ENCODE peak calls at places on chromosomes 12 and 14, in ten cellular contexts. One of them, this sample, is unnamed.

GRCh38 chr12:12376636-12377448 is 20.0 kb downstream of the BORCS5 start:
- DNase-seq in NCI-H2171 treated with DMSO at 0.1 percent for 48 hours: peak
- DNase-seq in omental fat pad: no peak
- DNase-seq in HEK293T: peak
- DNase-seq in left cardiac atrium: no peak
- DNase-seq in astrocyte of the spinal cord: peak
- DNase-seq in NCI-H748 treated with DMSO at 0.1 percent for 48 hours: peak
- DNase-seq in bronchial epithelial cell: peak
- DNase-seq in globus pallidus: peak
- DNase-seq in GM04504: no peak
- DNase-seq in this sample: peak

GRCh38 chr12:63445266-63445665 is 223.0 kb downstream of the DPY19L2 start:
- DNase-seq in astrocyte of the spinal cord: no peak
- DNase-seq in GM04504: no peak
- DNase-seq in left cardiac atrium: no peak
- DNase-seq in NCI-H748 treated with DMSO at 0.1 percent for 48 hours: no peak
- DNase-seq in NCI-H2171 treated with DMSO at 0.1 percent for 48 hours: no peak
- DNase-seq in globus pallidus: no peak
- DNase-seq in bronchial epithelial cell: no peak
- DNase-seq in omental fat pad: no peak
- DNase-seq in HEK293T: no peak
- DNase-seq in this sample: no peak

GRCh38 chr14:38951451-38951850 is 151.6 kb downstream of the SEC23A start:
- DNase-seq in omental fat pad: no peak
- DNase-seq in astrocyte of the spinal cord: peak
- DNase-seq in globus pallidus: no peak
- DNase-seq in GM04504: peak
- DNase-seq in left cardiac atrium: no peak
- DNase-seq in HEK293T: no peak
- DNase-seq in NCI-H748 treated with DMSO at 0.1 percent for 48 hours: no peak
- DNase-seq in bronchial epithelial cell: peak
- DNase-seq in NCI-H2171 treated with DMSO at 0.1 percent for 48 hours: no peak
- DNase-seq in this sample: no peak

GRCh38 chr14:55438066-55438683 is 2.2 kb downstream of the TBPL2 start:
- DNase-seq in globus pallidus: no peak
- DNase-seq in NCI-H2171 treated with DMSO at 0.1 percent for 48 hours: peak
- DNase-seq in omental fat pad: no peak
- DNase-seq in left cardiac atrium: no peak
- DNase-seq in NCI-H748 treated with DMSO at 0.1 percent for 48 hours: peak
- DNase-seq in bronchial epithelial cell: peak
- DNase-seq in GM04504: no peak
- DNase-seq in astrocyte of the spinal cord: peak
- DNase-seq in HEK293T: peak
- DNase-seq in this sample: peak

GRCh38 chr12:45944771-45945170 is 45.6 kb downstream of the SCAF11 start:
- DNase-seq in NCI-H2171 treated with DMSO at 0.1 percent for 48 hours: no peak
- DNase-seq in omental fat pad: no peak
- DNase-seq in HEK293T: no peak
- DNase-seq in globus pallidus: no peak
- DNase-seq in GM04504: no peak
- DNase-seq in bronchial epithelial cell: no peak
- DNase-seq in astrocyte of the spinal cord: no peak
- DNase-seq in left cardiac atrium: no peak
- DNase-seq in NCI-H748 treated with DMSO at 0.1 percent for 48 hours: no peak
- DNase-seq in this sample: no peak

GRCh38 chr12:29241821-29242591 is 92.9 kb downstream of the FAR2 start:
- DNase-seq in NCI-H2171 treated with DMSO at 0.1 percent for 48 hours: peak
- DNase-seq in left cardiac atrium: peak
- DNase-seq in bronchial epithelial cell: peak
- DNase-seq in GM04504: peak
- DNase-seq in NCI-H748 treated with DMSO at 0.1 percent for 48 hours: no peak
- DNase-seq in HEK293T: peak
- DNase-seq in globus pallidus: peak
- DNase-seq in omental fat pad: no peak
- DNase-seq in astrocyte of the spinal cord: peak
- DNase-seq in this sample: peak

GRCh38 chr12:68469136-68469535 is 137.0 kb upstream of the MDM1 start:
- DNase-seq in left cardiac atrium: no peak
- DNase-seq in HEK293T: no peak
- DNase-seq in GM04504: no peak
- DNase-seq in globus pallidus: no peak
- DNase-seq in NCI-H2171 treated with DMSO at 0.1 percent for 48 hours: no peak
- DNase-seq in NCI-H748 treated with DMSO at 0.1 percent for 48 hours: no peak
- DNase-seq in bronchial epithelial cell: no peak
- DNase-seq in omental fat pad: no peak
- DNase-seq in astrocyte of the spinal cord: no peak
- DNase-seq in this sample: no peak

GRCh38 chr12:90682398-90682797 is 272.6 kb downstream of the CCER1 start:
- DNase-seq in left cardiac atrium: no peak
- DNase-seq in omental fat pad: no peak
- DNase-seq in NCI-H748 treated with DMSO at 0.1 percent for 48 hours: no peak
- DNase-seq in HEK293T: no peak
- DNase-seq in astrocyte of the spinal cord: peak
- DNase-seq in GM04504: no peak
- DNase-seq in NCI-H2171 treated with DMSO at 0.1 percent for 48 hours: no peak
- DNase-seq in globus pallidus: no peak
- DNase-seq in bronchial epithelial cell: no peak
- DNase-seq in this sample: no peak

GRCh38 chr14:104283197-104284106 is 145.1 kb downstream of the KIF26A start:
- DNase-seq in left cardiac atrium: peak
- DNase-seq in HEK293T: no peak
- DNase-seq in GM04504: no peak
- DNase-seq in NCI-H2171 treated with DMSO at 0.1 percent for 48 hours: peak
- DNase-seq in bronchial epithelial cell: no peak
- DNase-seq in astrocyte of the spinal cord: no peak
- DNase-seq in omental fat pad: no peak
- DNase-seq in globus pallidus: no peak
- DNase-seq in NCI-H748 treated with DMSO at 0.1 percent for 48 hours: peak
- DNase-seq in this sample: peak

GRCh38 chr14:67773844-67774377 is 42.5 kb downstream of the ZFYVE26 start:
- DNase-seq in astrocyte of the spinal cord: no peak
- DNase-seq in globus pallidus: no peak
- DNase-seq in NCI-H2171 treated with DMSO at 0.1 percent for 48 hours: no peak
- DNase-seq in left cardiac atrium: no peak
- DNase-seq in GM04504: no peak
- DNase-seq in NCI-H748 treated with DMSO at 0.1 percent for 48 hours: no peak
- DNase-seq in omental fat pad: no peak
- DNase-seq in HEK293T: no peak
- DNase-seq in bronchial epithelial cell: peak
- DNase-seq in this sample: no peak

GRCh38 chr12:14773685-14774073 is 29.6 kb downstream of the WBP11 start:
- DNase-seq in left cardiac atrium: peak
- DNase-seq in NCI-H748 treated with DMSO at 0.1 percent for 48 hours: no peak
- DNase-seq in NCI-H2171 treated with DMSO at 0.1 percent for 48 hours: no peak
- DNase-seq in astrocyte of the spinal cord: no peak
- DNase-seq in HEK293T: no peak
- DNase-seq in omental fat pad: no peak
- DNase-seq in globus pallidus: no peak
- DNase-seq in bronchial epithelial cell: no peak
- DNase-seq in GM04504: no peak
- DNase-seq in this sample: no peak

GRCh38 chr12:122886161-122886560 is 9.8 kb downstream of the VPS37B start:
- DNase-seq in astrocyte of the spinal cord: no peak
- DNase-seq in GM04504: no peak
- DNase-seq in bronchial epithelial cell: no peak
- DNase-seq in globus pallidus: no peak
- DNase-seq in HEK293T: no peak
- DNase-seq in left cardiac atrium: no peak
- DNase-seq in NCI-H748 treated with DMSO at 0.1 percent for 48 hours: no peak
- DNase-seq in NCI-H2171 treated with DMSO at 0.1 percent for 48 hours: no peak
- DNase-seq in omental fat pad: no peak
- DNase-seq in this sample: no peak

GRCh38 chr14:69715725-69716482 is 51.0 kb upstream of the SRSF5 start:
- DNase-seq in left cardiac atrium: peak
- DNase-seq in GM04504: peak
- DNase-seq in omental fat pad: peak
- DNase-seq in HEK293T: no peak
- DNase-seq in bronchial epithelial cell: peak
- DNase-seq in astrocyte of the spinal cord: peak
- DNase-seq in globus pallidus: peak
- DNase-seq in NCI-H2171 treated with DMSO at 0.1 percent for 48 hours: peak
- DNase-seq in NCI-H748 treated with DMSO at 0.1 percent for 48 hours: peak
- DNase-seq in this sample: peak

GRCh38 chr14:36171607-36172006 is 4.9 kb downstream of the PTCSC3 start:
- DNase-seq in left cardiac atrium: no peak
- DNase-seq in HEK293T: no peak
- DNase-seq in bronchial epithelial cell: no peak
- DNase-seq in GM04504: no peak
- DNase-seq in astrocyte of the spinal cord: no peak
- DNase-seq in NCI-H2171 treated with DMSO at 0.1 percent for 48 hours: no peak
- DNase-seq in globus pallidus: no peak
- DNase-seq in omental fat pad: no peak
- DNase-seq in NCI-H748 treated with DMSO at 0.1 percent for 48 hours: no peak
- DNase-seq in this sample: no peak

GRCh38 chr12:89529738-89530137 is 3.9 kb upstream of the POC1B start:
- DNase-seq in NCI-H2171 treated with DMSO at 0.1 percent for 48 hours: peak
- DNase-seq in left cardiac atrium: no peak
- DNase-seq in omental fat pad: no peak
- DNase-seq in NCI-H748 treated with DMSO at 0.1 percent for 48 hours: peak
- DNase-seq in HEK293T: peak
- DNase-seq in GM04504: no peak
- DNase-seq in astrocyte of the spinal cord: peak
- DNase-seq in bronchial epithelial cell: peak
- DNase-seq in globus pallidus: peak
- DNase-seq in this sample: peak

GRCh38 chr12:27966870-27967269 is 5.7 kb downstream of the PTHLH start:
- DNase-seq in HEK293T: no peak
- DNase-seq in NCI-H748 treated with DMSO at 0.1 percent for 48 hours: no peak
- DNase-seq in left cardiac atrium: no peak
- DNase-seq in globus pallidus: no peak
- DNase-seq in omental fat pad: no peak
- DNase-seq in GM04504: peak
- DNase-seq in bronchial epithelial cell: peak
- DNase-seq in astrocyte of the spinal cord: peak
- DNase-seq in NCI-H2171 treated with DMSO at 0.1 percent for 48 hours: no peak
- DNase-seq in this sample: no peak

GRCh38 chr12:110185626-110186025 is 61.5 kb downstream of the IFT81 start:
- DNase-seq in astrocyte of the spinal cord: no peak
- DNase-seq in omental fat pad: no peak
- DNase-seq in bronchial epithelial cell: no peak
- DNase-seq in NCI-H748 treated with DMSO at 0.1 percent for 48 hours: no peak
- DNase-seq in HEK293T: no peak
- DNase-seq in NCI-H2171 treated with DMSO at 0.1 percent for 48 hours: no peak
- DNase-seq in globus pallidus: no peak
- DNase-seq in GM04504: no peak
- DNase-seq in left cardiac atrium: no peak
- DNase-seq in this sample: no peak

GRCh38 chr12:130482448-130482847 is 144.8 kb downstream of the PIWIL1 start:
- DNase-seq in omental fat pad: no peak
- DNase-seq in left cardiac atrium: no peak
- DNase-seq in NCI-H2171 treated with DMSO at 0.1 percent for 48 hours: peak
- DNase-seq in astrocyte of the spinal cord: no peak
- DNase-seq in globus pallidus: no peak
- DNase-seq in NCI-H748 treated with DMSO at 0.1 percent for 48 hours: no peak
- DNase-seq in GM04504: no peak
- DNase-seq in bronchial epithelial cell: no peak
- DNase-seq in HEK293T: no peak
- DNase-seq in this sample: no peak

GRCh38 chr12:63410197-63410596 is 258.1 kb downstream of the DPY19L2 start:
- DNase-seq in astrocyte of the spinal cord: no peak
- DNase-seq in globus pallidus: no peak
- DNase-seq in NCI-H748 treated with DMSO at 0.1 percent for 48 hours: no peak
- DNase-seq in HEK293T: no peak
- DNase-seq in bronchial epithelial cell: no peak
- DNase-seq in GM04504: no peak
- DNase-seq in left cardiac atrium: no peak
- DNase-seq in omental fat pad: no peak
- DNase-seq in NCI-H2171 treated with DMSO at 0.1 percent for 48 hours: no peak
- DNase-seq in this sample: no peak

GRCh38 chr14:104694991-104695659 is 5.7 kb downstream of the INF2 start:
- DNase-seq in HEK293T: no peak
- DNase-seq in left cardiac atrium: no peak
- DNase-seq in NCI-H2171 treated with DMSO at 0.1 percent for 48 hours: no peak
- DNase-seq in NCI-H748 treated with DMSO at 0.1 percent for 48 hours: no peak
- DNase-seq in GM04504: no peak
- DNase-seq in bronchial epithelial cell: no peak
- DNase-seq in omental fat pad: no peak
- DNase-seq in astrocyte of the spinal cord: peak
- DNase-seq in globus pallidus: no peak
- DNase-seq in this sample: no peak

GRCh38 chr12:116636636-116637519 is 77.7 kb downstream of the MAP1LC3B2 start:
- DNase-seq in NCI-H748 treated with DMSO at 0.1 percent for 48 hours: peak
- DNase-seq in astrocyte of the spinal cord: no peak
- DNase-seq in GM04504: no peak
- DNase-seq in bronchial epithelial cell: no peak
- DNase-seq in HEK293T: no peak
- DNase-seq in globus pallidus: no peak
- DNase-seq in NCI-H2171 treated with DMSO at 0.1 percent for 48 hours: no peak
- DNase-seq in left cardiac atrium: no peak
- DNase-seq in omental fat pad: no peak
- DNase-seq in this sample: no peak

GRCh38 chr12:63068857-63069442 is 82.1 kb downstream of the AVPR1A start:
- DNase-seq in astrocyte of the spinal cord: peak
- DNase-seq in bronchial epithelial cell: peak
- DNase-seq in GM04504: no peak
- DNase-seq in globus pallidus: peak
- DNase-seq in left cardiac atrium: no peak
- DNase-seq in NCI-H748 treated with DMSO at 0.1 percent for 48 hours: peak
- DNase-seq in HEK293T: peak
- DNase-seq in NCI-H2171 treated with DMSO at 0.1 percent for 48 hours: peak
- DNase-seq in omental fat pad: no peak
- DNase-seq in this sample: peak

GRCh38 chr12:18261906-18262305 is 588 bp downstream of the PIK3C2G start:
- DNase-seq in NCI-H2171 treated with DMSO at 0.1 percent for 48 hours: no peak
- DNase-seq in astrocyte of the spinal cord: no peak
- DNase-seq in omental fat pad: no peak
- DNase-seq in HEK293T: no peak
- DNase-seq in left cardiac atrium: no peak
- DNase-seq in bronchial epithelial cell: no peak
- DNase-seq in GM04504: no peak
- DNase-seq in globus pallidus: no peak
- DNase-seq in NCI-H748 treated with DMSO at 0.1 percent for 48 hours: no peak
- DNase-seq in this sample: no peak

GRCh38 chr14:65500075-65500474 is 87.5 kb downstream of the FUT8 start:
- DNase-seq in NCI-H748 treated with DMSO at 0.1 percent for 48 hours: no peak
- DNase-seq in bronchial epithelial cell: no peak
- DNase-seq in GM04504: no peak
- DNase-seq in HEK293T: no peak
- DNase-seq in globus pallidus: no peak
- DNase-seq in left cardiac atrium: no peak
- DNase-seq in omental fat pad: no peak
- DNase-seq in NCI-H2171 treated with DMSO at 0.1 percent for 48 hours: no peak
- DNase-seq in astrocyte of the spinal cord: no peak
- DNase-seq in this sample: no peak

GRCh38 chr12:5868585-5869295 is 76.3 kb downstream of the ANO2 start:
- DNase-seq in NCI-H2171 treated with DMSO at 0.1 percent for 48 hours: no peak
- DNase-seq in HEK293T: no peak
- DNase-seq in bronchial epithelial cell: no peak
- DNase-seq in omental fat pad: no peak
- DNase-seq in NCI-H748 treated with DMSO at 0.1 percent for 48 hours: no peak
- DNase-seq in globus pallidus: no peak
- DNase-seq in astrocyte of the spinal cord: no peak
- DNase-seq in left cardiac atrium: no peak
- DNase-seq in GM04504: no peak
- DNase-seq in this sample: no peak

GRCh38 chr12:2489266-2489665 is 305.5 kb upstream of the FKBP4 start:
- DNase-seq in HEK293T: no peak
- DNase-seq in NCI-H2171 treated with DMSO at 0.1 percent for 48 hours: peak
- DNase-seq in astrocyte of the spinal cord: no peak
- DNase-seq in GM04504: no peak
- DNase-seq in bronchial epithelial cell: no peak
- DNase-seq in omental fat pad: no peak
- DNase-seq in globus pallidus: no peak
- DNase-seq in NCI-H748 treated with DMSO at 0.1 percent for 48 hours: no peak
- DNase-seq in left cardiac atrium: no peak
- DNase-seq in this sample: peak

GRCh38 chr12:112374166-112374740 is 8.0 kb downstream of the HECTD4 start:
- DNase-seq in NCI-H2171 treated with DMSO at 0.1 percent for 48 hours: no peak
- DNase-seq in left cardiac atrium: no peak
- DNase-seq in globus pallidus: no peak
- DNase-seq in HEK293T: no peak
- DNase-seq in astrocyte of the spinal cord: no peak
- DNase-seq in NCI-H748 treated with DMSO at 0.1 percent for 48 hours: no peak
- DNase-seq in omental fat pad: no peak
- DNase-seq in bronchial epithelial cell: no peak
- DNase-seq in GM04504: no peak
- DNase-seq in this sample: no peak

GRCh38 chr12:52506858-52507715 is 13.1 kb downstream of the KRT5 start:
- DNase-seq in NCI-H748 treated with DMSO at 0.1 percent for 48 hours: peak
- DNase-seq in NCI-H2171 treated with DMSO at 0.1 percent for 48 hours: peak
- DNase-seq in astrocyte of the spinal cord: peak
- DNase-seq in left cardiac atrium: no peak
- DNase-seq in GM04504: peak
- DNase-seq in HEK293T: peak
- DNase-seq in globus pallidus: no peak
- DNase-seq in bronchial epithelial cell: peak
- DNase-seq in omental fat pad: no peak
- DNase-seq in this sample: peak